ENCODE peak calls at places on chromosomes 1 and 21, in four cellular contexts. One of them, this sample, is unnamed.

GRCh38 chr21:41985662-41986416 is 24.3 kb downstream of the ZBTB21 start:
- DNase-seq in H1: no peak
- DNase-seq in HCT116: no peak
- DNase-seq in uterus: no peak
- DNase-seq in this sample: no peak

GRCh38 chr1:30419246-30419720 is 304.1 kb downstream of the MATN1 start:
- DNase-seq in uterus: no peak
- DNase-seq in HCT116: no peak
- DNase-seq in H1: no peak
- DNase-seq in this sample: no peak

GRCh38 chr21:26041441-26042180 is 129.0 kb downstream of the APP start:
- DNase-seq in HCT116: no peak
- DNase-seq in H1: no peak
- DNase-seq in uterus: no peak
- DNase-seq in this sample: peak

GRCh38 chr1:66278260-66279046 is 255.5 kb upstream of the SGIP1 start:
- DNase-seq in HCT116: no peak
- DNase-seq in H1: no peak
- DNase-seq in uterus: no peak
- DNase-seq in this sample: no peak

GRCh38 chr1:223748773-223749733 is 36.7 kb downstream of the CAPN2 start:
- DNase-seq in uterus: peak
- DNase-seq in HCT116: no peak
- DNase-seq in H1: no peak
- DNase-seq in this sample: peak

GRCh38 chr1:228088586-228089498 is 6.3 kb downstream of the ARF1 start:
- DNase-seq in uterus: peak
- DNase-seq in H1: no peak
- DNase-seq in HCT116: no peak
- DNase-seq in this sample: peak

GRCh38 chr1:229570891-229571516 is 12.5 kb upstream of the ABCB10 start:
- DNase-seq in HCT116: no peak
- DNase-seq in uterus: no peak
- DNase-seq in H1: no peak
- DNase-seq in this sample: no peak

GRCh38 chr1:72827285-72827684 is 544.9 kb upstream of the NEGR1 start:
- DNase-seq in HCT116: no peak
- DNase-seq in uterus: no peak
- DNase-seq in H1: no peak
- DNase-seq in this sample: no peak

GRCh38 chr1:116506132-116507004 is 64.5 kb downstream of the CD58 start:
- DNase-seq in H1: no peak
- DNase-seq in uterus: no peak
- DNase-seq in HCT116: no peak
- DNase-seq in this sample: no peak

GRCh38 chr1:230267338-230268065 is 158.6 kb downstream of the PGBD5 start:
- DNase-seq in HCT116: no peak
- DNase-seq in uterus: peak
- DNase-seq in H1: no peak
- DNase-seq in this sample: no peak

GRCh38 chr1:198629610-198630009 is 9.2 kb upstream of the PTPRC start:
- DNase-seq in uterus: no peak
- DNase-seq in HCT116: no peak
- DNase-seq in H1: no peak
- DNase-seq in this sample: no peak

GRCh38 chr1:23791434-23792047 is 596 bp downstream of the LYPLA2 start:
- DNase-seq in HCT116: no peak
- DNase-seq in uterus: no peak
- DNase-seq in H1: no peak
- DNase-seq in this sample: no peak

GRCh38 chr1:23788695-23789094 is 2.2 kb upstream of the LYPLA2 start:
- DNase-seq in HCT116: no peak
- DNase-seq in uterus: no peak
- DNase-seq in H1: no peak
- DNase-seq in this sample: no peak

GRCh38 chr1:23792151-23792945 is 1.4 kb downstream of the LYPLA2 start:
- DNase-seq in uterus: no peak
- DNase-seq in H1: no peak
- DNase-seq in HCT116: no peak
- DNase-seq in this sample: no peak

GRCh38 chr1:23793018-23793781 is 2.3 kb downstream of the LYPLA2 start:
- DNase-seq in uterus: no peak
- DNase-seq in HCT116: no peak
- DNase-seq in H1: no peak
- DNase-seq in this sample: peak

DNA sequence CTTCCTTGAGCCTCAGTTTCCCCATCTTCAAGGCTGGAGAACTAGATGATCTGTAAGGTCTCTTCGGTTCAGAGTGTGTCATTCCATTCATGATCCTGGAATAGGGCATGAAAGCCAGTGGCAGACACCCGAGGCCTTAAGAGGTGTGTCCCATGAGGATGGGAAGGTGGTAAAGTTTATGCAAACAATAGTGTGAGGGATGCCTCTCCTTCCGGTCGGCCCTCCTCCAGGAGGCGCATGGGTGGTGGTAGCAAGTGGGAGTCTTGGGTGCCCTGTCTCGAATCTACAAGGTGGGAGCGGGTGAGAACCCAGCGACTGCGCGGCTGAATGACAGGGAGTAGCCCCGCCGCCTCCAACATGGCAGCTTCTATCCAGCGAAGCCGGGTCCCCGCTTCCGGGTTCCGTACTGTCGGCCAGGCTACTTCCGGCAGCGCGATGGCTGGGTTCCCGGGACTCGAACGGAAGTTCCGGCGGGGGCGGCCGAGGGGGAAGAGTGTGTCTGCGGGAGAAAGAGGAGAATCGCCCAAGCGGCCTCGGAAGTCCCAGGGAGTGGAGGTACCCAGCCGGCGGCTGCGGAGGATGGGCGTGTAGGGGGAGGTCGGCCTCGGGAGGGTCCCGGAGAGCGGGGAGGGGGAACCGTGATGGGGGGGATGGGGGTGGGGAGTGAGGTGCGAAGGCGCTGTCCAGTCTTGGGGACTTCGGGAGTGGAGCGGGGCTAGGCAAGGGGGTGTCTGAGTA is at the start of gene LYPLA2:
- DNase-seq in H1: no peak
- DNase-seq in uterus: peak
- DNase-seq in HCT116: peak
- DNase-seq in this sample: peak
- TF ChIP-seq POLR2A in H1: no peak
- TF ChIP-seq POLR2A in uterus: peak
- TF ChIP-seq POLR2A in HCT116: no peak
- TF ChIP-seq POLR2A in this sample: peak

GRCh38 chr1:246003442-246003730 is 503.7 kb downstream of the SMYD3 start:
- DNase-seq in uterus: no peak
- DNase-seq in HCT116: no peak
- DNase-seq in H1: no peak
- DNase-seq in this sample: no peak
- TF ChIP-seq CTCF in uterus: no peak
- TF ChIP-seq CTCF in HCT116: no peak
- TF ChIP-seq CTCF in H1: no peak
- TF ChIP-seq CTCF in this sample: no peak

DNA sequence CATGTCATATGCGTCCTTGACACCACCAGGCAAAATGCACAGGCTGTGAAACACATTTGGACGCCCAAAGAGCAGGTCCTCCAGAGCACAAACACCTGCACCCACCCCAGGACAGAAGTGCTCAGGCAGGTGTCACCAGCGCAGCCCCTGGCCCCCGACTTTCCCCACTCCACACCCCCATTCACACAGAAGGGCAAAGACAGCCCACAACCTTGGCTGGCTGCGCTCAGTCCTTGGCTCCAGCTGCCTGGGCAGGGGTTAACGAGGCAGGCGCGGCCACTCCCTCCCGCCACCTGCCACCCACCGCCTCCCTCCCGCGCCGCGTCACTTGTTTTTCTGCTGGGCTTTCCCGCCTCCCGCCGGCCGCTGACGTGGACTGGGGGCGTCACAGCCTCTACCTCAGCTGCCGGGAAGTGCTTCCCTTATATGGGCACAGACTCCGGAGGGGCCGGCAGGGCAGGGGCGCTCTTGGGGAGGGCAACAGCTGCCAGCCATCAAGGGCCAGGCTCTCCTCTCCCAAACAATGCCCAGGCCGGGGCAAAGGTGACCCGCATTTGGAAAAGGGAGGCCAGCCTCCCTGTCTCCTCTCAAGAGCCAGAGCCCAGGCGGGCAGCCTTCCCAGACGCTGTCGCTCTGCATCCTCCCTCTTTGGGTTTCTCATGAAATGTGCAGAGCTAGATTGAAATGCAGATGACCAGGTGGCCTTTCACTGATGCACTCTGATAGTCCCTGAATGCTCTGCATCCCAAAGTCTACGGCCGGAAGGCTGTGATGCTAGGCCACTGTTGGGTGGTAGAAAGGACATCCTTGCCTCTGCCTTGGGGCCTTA is 14.8 kb upstream of the BTG2 start:
- DNase-seq in H1: peak
- DNase-seq in HCT116: no peak
- DNase-seq in uterus: peak
- DNase-seq in this sample: peak
- TF ChIP-seq POLR2A in H1: no peak
- TF ChIP-seq POLR2A in HCT116: no peak
- TF ChIP-seq POLR2A in uterus: peak
- TF ChIP-seq POLR2A in this sample: peak

DNA sequence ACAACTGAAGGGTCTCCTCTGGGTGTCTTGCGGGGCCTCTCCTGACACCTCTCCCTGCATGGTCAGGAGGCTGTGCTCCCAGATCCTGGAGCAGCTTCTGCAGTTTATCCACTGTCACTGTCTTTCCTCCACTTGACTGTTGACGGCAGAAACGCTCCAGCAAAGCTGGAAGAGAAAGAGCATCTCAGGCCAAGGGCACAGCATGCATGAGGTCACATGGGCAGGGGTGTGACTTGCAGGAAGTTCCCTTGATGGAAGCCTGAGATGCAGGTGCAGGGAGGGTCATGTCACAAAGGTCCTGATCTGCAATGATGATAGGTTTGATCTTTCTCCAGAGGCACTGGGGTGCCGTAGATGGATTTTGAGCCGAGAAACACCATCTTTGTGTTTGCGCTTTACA is 23.3 kb downstream of the SLC44A3 start:
- DNase-seq in uterus: no peak
- DNase-seq in HCT116: no peak
- DNase-seq in H1: no peak
- DNase-seq in this sample: peak
- TF ChIP-seq CTCF in uterus: no peak
- TF ChIP-seq CTCF in HCT116: no peak
- TF ChIP-seq CTCF in H1: no peak
- TF ChIP-seq CTCF in this sample: no peak

DNA sequence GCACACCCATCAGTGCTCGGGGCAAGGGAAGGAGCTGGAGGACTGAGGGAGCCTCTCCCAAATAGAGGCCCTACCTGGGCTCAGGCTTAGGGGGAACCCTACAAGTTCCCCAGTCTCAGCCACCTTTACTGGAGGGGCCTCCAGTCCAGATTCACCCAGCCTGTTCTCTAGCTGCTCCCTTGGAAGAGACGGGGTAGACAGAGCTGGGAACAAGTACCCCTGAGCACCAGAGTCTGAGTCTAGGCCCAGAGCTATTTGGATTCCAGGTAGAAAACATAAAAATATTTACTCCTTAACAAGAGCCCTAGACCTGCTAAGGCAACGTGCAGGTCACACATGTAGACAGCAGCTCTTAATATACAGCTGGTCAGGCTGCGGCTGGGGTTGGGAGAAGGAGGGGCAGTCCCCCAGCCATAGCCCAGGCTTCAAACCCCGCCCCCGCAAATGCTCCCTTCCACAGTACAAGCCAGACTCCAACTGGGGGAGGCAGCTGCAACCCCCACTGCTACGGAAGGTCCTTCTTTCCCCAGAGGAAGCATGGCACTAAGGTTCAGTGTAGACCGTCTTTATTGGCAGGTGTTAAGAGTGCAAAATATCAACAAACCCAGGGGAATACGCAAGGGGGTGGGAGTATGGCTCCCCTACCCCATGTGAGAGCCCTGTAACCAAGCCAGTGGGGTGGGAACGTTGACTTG is 8.0 kb downstream of the TENT5B start:
- DNase-seq in uterus: peak
- DNase-seq in HCT116: no peak
- DNase-seq in H1: no peak
- DNase-seq in this sample: no peak
- TF ChIP-seq POLR2A in uterus: no peak
- TF ChIP-seq POLR2A in HCT116: no peak
- TF ChIP-seq POLR2A in H1: peak
- TF ChIP-seq POLR2A in this sample: no peak

DNA sequence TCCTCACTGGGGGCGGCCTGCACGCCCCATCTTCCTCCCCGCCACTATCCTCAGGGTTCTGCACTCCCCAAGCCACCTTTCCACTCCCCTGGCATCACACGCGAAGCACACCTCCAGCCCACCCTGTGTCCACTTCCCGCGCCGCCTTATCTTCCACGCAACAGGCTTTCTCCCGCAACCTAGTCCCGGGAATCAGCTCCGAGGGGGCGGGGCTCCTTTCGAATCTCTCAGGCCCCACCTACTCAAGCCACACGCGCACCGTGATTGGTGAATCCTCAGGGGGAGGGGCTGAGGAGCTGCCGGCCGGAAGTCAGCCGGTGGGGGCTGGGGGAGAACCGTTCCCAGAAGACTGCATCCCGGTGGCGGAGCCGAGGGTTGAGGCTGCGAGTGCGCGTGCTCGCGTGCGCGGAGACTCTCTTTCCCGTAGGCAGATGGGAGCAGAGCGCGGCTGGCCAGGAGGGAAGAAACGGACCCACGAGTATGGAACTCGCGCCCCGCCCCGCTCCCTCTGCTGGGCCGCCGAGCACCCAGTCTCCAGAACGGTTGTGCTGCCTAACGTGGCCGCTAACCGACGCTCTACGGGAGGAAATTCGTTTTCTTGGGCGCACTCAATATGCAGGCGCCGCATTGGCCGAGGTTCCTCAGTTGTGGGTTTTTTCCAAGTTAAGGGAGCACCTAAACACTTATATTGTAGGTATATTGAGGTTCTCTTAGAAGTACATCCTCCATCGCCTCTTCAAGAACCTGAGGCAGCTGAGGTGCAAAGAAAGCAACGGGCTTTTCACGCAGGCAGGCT is at the start of gene PSRC1:
- DNase-seq in H1: peak
- DNase-seq in HCT116: peak
- DNase-seq in uterus: peak
- DNase-seq in this sample: peak
- TF ChIP-seq CTCF in H1: no peak
- TF ChIP-seq CTCF in HCT116: peak
- TF ChIP-seq CTCF in uterus: peak
- TF ChIP-seq CTCF in this sample: peak

This sample was measured in adrenal gland.